ENCODE peak calls at places on chromosomes 2 and 18, in six cellular contexts. E is HepG2, R is H1, H is HCT116, U is K562, X is GM12878. C is an unnamed sample.

GRCh38 chr2:119402645-119403560 is 28.8 kb upstream of the TMEM37 start:
- DNase-seq in E (no peak), R (no peak), H (no peak), U (no peak), X (no peak), C (no peak)

GRCh38 chr2:74584088-74584645 is 29.6 kb downstream of the DOK1 start:
- DNase-seq in E (no peak), R (no peak), H (no peak), U (no peak), X (peak; percentile 53), C (no peak)

GRCh38 chr2:175414872-175415487 is 233.5 kb upstream of the ATP5MC3 start:
- DNase-seq in E (peak; percentile 55), R (peak; percentile 50), H (peak; percentile 54), U (peak; percentile 46), X (no peak), C (peak; percentile 69)

GRCh38 chr2:46213906-46214305 is 83.3 kb upstream of the EPAS1 start:
- DNase-seq in E (no peak), R (no peak), H (no peak), U (no peak), X (no peak), C (no peak)

GRCh38 chr2:214587442-214587841 is 176.6 kb downstream of the VWC2L start:
- DNase-seq in E (peak; percentile 9), R (peak; percentile 9), H (no peak), U (peak; percentile 9), X (no peak), C (peak; percentile 49)

GRCh38 chr2:26847663-26848335 is at the start of gene DPYSL5:
- DNase-seq in E (no peak), R (peak; percentile 65), H (peak; percentile 10), U (peak; percentile 91), X (no peak), C (peak; percentile 87)

GRCh38 chr2:160096414-160096813 is 34.0 kb upstream of the PLA2R1 start:
- DNase-seq in E (no peak), R (no peak), H (no peak), U (no peak), X (no peak), C (no peak)

GRCh38 chr2:128320609-128321420 is 2.1 kb upstream of the HS6ST1 start:
- DNase-seq in E (no peak), R (no peak), H (no peak), U (no peak), X (no peak), C (no peak)

GRCh38 chr2:44772670-44773378 is 168.7 kb upstream of the SIX3 start:
- DNase-seq in E (no peak), R (no peak), H (no peak), U (no peak), X (no peak), C (no peak)

GRCh38 chr2:2648094-2648493 is 317.0 kb upstream of the MYT1L start:
- DNase-seq in E (no peak), R (no peak), H (no peak), U (no peak), X (no peak), C (no peak)

GRCh38 chr2:212005077-212005671 is 533.4 kb downstream of the ERBB4 start:
- DNase-seq in E (peak; percentile 13), R (peak; percentile 5), H (peak; percentile 57), U (no peak), X (no peak), C (peak; percentile 54)

GRCh38 chr2:25215948-25216679 is 47.7 kb upstream of the POMC start:
- DNase-seq in E (no peak), R (peak; percentile 59), H (no peak), U (no peak), X (no peak), C (peak; percentile 90)

GRCh38 chr18:58455318-58455950 is 173.5 kb downstream of the ALPK2 start:
- DNase-seq in E (no peak), R (no peak), H (no peak), U (no peak), X (peak; percentile 8), C (no peak)

GRCh38 chr18:77129150-77129551 is 3.4 kb downstream of the MBP start:
- DNase-seq in E (no peak), R (no peak), H (no peak), U (no peak), X (no peak), C (no peak)

GRCh38 chr18:45730832-45731545 is 7.0 kb downstream of the SLC14A1 start:
- DNase-seq in E (no peak), R (no peak), H (no peak), U (no peak), X (no peak), C (no peak)

GRCh38 chr2:238164906-238165287 is 6.1 kb downstream of the ERFE start:
- DNase-seq in E (no peak), R (no peak), H (no peak), U (no peak), X (no peak), C (no peak)

GRCh38 chr2:57937456-57937855 is 109.2 kb upstream of the VRK2 start:
- DNase-seq in E (no peak), R (no peak), H (no peak), U (no peak), X (no peak), C (no peak)

GRCh38 chr18:36376361-36376760 is 78.8 kb downstream of the FHOD3 start:
- DNase-seq in E (no peak), R (no peak), H (no peak), U (no peak), X (no peak), C (no peak)

GRCh38 chr2:240806459-240806858 is 13.6 kb downstream of the KIF1A start:
- DNase-seq in E (no peak), R (no peak), H (no peak), U (no peak), X (no peak), C (no peak)

GRCh38 chr2:231894566-231895380 is 31.4 kb downstream of the NPPC start:
- DNase-seq in E (no peak), R (no peak), H (no peak), U (peak; percentile 17), X (no peak), C (no peak)

GRCh38 chr2:180077295-180077906 is 70.3 kb upstream of the CWC22 start:
- DNase-seq in E (peak; percentile 5), R (no peak), H (peak; percentile 15), U (peak; percentile 14), X (no peak), C (no peak)

GRCh38 chr18:36415606-36416005 is 118.1 kb downstream of the FHOD3 start:
- DNase-seq in E (no peak), R (no peak), H (no peak), U (no peak), X (no peak), C (no peak)

GRCh38 chr18:75407468-75408437 is 19.8 kb downstream of the SMIM21 start:
- DNase-seq in E (no peak), R (peak; percentile 23), H (no peak), U (no peak), X (no peak), C (peak; percentile 31)

GRCh38 chr18:63410792-63411191 is 11.5 kb downstream of the VPS4B start:
- DNase-seq in E (peak; percentile 67), R (no peak), H (no peak), U (no peak), X (no peak), C (no peak)

GRCh38 chr2:133253793-133254192 is 314.5 kb downstream of the NCKAP5 start:
- DNase-seq in E (no peak), R (no peak), H (no peak), U (no peak), X (no peak), C (no peak)

GRCh38 chr2:467892-468630 is 180.2 kb upstream of the ALKAL2 start:
- DNase-seq in E (no peak), R (no peak), H (no peak), U (no peak), X (no peak), C (peak; percentile 52)
- TF ChIP-seq ATF3 in E (no peak), R (no peak), H (no peak), U (no peak), X (no peak), C (no peak)

GRCh38 chr2:239298126-239298804 is 102.6 kb downstream of the HDAC4 start:
- DNase-seq in E (no peak), R (no peak), H (no peak), U (no peak), X (no peak), C (no peak)
- TF ChIP-seq ATF3 in E (no peak), R (no peak), H (no peak), U (no peak), X (no peak), C (no peak)

GRCh38 chr2:64943387-64944150 is 45.6 kb upstream of the SLC1A4 start:
- DNase-seq in E (peak; percentile 97), R (no peak), H (no peak), U (no peak), X (no peak), C (no peak)
- TF ChIP-seq ATF3 in E (peak; percentile 21), R (no peak), H (no peak), U (no peak), X (no peak), C (no peak)

GRCh38 chr2:109148347-109148746 is 19.3 kb downstream of the SH3RF3 start:
- DNase-seq in E (no peak), R (no peak), H (no peak), U (no peak), X (no peak), C (no peak)

GRCh38 chr2:109151519-109151918 is 22.5 kb downstream of the SH3RF3 start:
- DNase-seq in E (no peak), R (no peak), H (no peak), U (no peak), X (no peak), C (no peak)

GRCh38 chr2:109150559-109150958 is 21.6 kb downstream of the SH3RF3 start:
- DNase-seq in E (no peak), R (no peak), H (no peak), U (no peak), X (no peak), C (no peak)

GRCh38 chr2:109147405-109147804 is 18.4 kb downstream of the SH3RF3 start:
- DNase-seq in E (no peak), R (no peak), H (no peak), U (no peak), X (no peak), C (no peak)

DNA sequence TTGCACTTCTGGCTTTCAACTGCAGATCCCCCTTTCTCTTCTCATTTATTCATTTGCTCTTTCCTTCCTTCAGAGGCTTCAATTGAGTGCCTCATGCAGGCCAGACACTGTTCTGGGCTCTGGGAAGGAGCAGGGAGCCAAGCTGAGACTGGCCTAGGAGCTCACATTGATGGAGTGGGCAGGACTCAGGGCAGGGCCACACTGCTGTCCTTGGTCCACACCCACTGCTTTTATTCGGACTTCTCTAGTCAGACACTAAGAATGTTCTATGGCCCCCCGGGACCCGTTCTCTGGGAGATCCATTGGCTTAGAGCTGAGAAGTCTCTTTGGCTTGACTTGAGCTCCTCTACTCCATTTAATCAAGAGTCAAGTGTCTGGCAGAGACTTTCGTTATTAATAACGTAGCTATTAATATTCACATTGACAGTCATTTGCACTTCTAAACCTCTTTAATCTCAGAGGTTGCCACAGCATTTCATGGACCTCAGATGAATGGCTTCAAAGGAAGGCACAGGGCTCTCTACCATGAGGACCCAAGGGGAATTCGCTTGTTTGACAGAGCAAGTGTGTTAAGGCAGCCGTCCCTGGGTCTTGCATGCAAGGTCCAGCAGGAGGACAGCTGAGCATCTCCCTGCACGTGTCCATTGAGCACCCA is 20.1 kb downstream of the SH3RF3 start:
- DNase-seq in E (no peak), R (no peak), H (no peak), U (no peak), X (no peak), C (no peak)
- TF ChIP-seq ATF3 in E (no peak), R (no peak), H (no peak), U (no peak), X (no peak), C (no peak)